ENCODE peak calls at places on chromosome 9, in six cellular contexts. One of them, this sample, is unnamed.

GRCh38 chr9:93223241-93224180 is 39.6 kb downstream of the WNK2 start:
- DNase-seq in neural progenitor cell: no peak
- DNase-seq in thoracic aorta: no peak
- DNase-seq in mucosa of descending colon: peak; percentile 67
- DNase-seq in left ventricle myocardium inferior: no peak
- DNase-seq in esophagus squamous epithelium: no peak
- DNase-seq in this sample: no peak

GRCh38 chr9:134418354-134418753 is 92.1 kb downstream of the RXRA start:
- DNase-seq in neural progenitor cell: no peak
- DNase-seq in thoracic aorta: no peak
- DNase-seq in mucosa of descending colon: no peak
- DNase-seq in left ventricle myocardium inferior: peak; percentile 64
- DNase-seq in esophagus squamous epithelium: no peak
- DNase-seq in this sample: no peak

GRCh38 chr9:114346146-114346545 is 16.5 kb downstream of the ORM2 start:
- DNase-seq in neural progenitor cell: no peak
- DNase-seq in thoracic aorta: no peak
- DNase-seq in mucosa of descending colon: no peak
- DNase-seq in left ventricle myocardium inferior: no peak
- DNase-seq in esophagus squamous epithelium: no peak
- DNase-seq in this sample: no peak

GRCh38 chr9:12329623-12329985 is 363.6 kb upstream of the TYRP1 start:
- DNase-seq in neural progenitor cell: no peak
- DNase-seq in thoracic aorta: no peak
- DNase-seq in mucosa of descending colon: no peak
- DNase-seq in left ventricle myocardium inferior: no peak
- DNase-seq in esophagus squamous epithelium: no peak
- DNase-seq in this sample: no peak

GRCh38 chr9:135294826-135295225 is 184.8 kb upstream of the PPP1R26 start:
- DNase-seq in neural progenitor cell: no peak
- DNase-seq in thoracic aorta: no peak
- DNase-seq in mucosa of descending colon: no peak
- DNase-seq in left ventricle myocardium inferior: no peak
- DNase-seq in esophagus squamous epithelium: no peak
- DNase-seq in this sample: no peak

GRCh38 chr9:114908104-114908621 is 22.2 kb downstream of the TNFSF8 start:
- DNase-seq in neural progenitor cell: no peak
- DNase-seq in thoracic aorta: no peak
- DNase-seq in mucosa of descending colon: no peak
- DNase-seq in left ventricle myocardium inferior: no peak
- DNase-seq in esophagus squamous epithelium: no peak
- DNase-seq in this sample: no peak

GRCh38 chr9:88387733-88388202 is 476 bp upstream of the SPIN1 start:
- DNase-seq in neural progenitor cell: no peak
- DNase-seq in thoracic aorta: no peak
- DNase-seq in mucosa of descending colon: peak; percentile 70
- DNase-seq in left ventricle myocardium inferior: peak; percentile 32
- DNase-seq in esophagus squamous epithelium: no peak
- DNase-seq in this sample: peak; percentile 85

GRCh38 chr9:122526602-122527001 is 491 bp downstream of the OR1N1 start:
- DNase-seq in neural progenitor cell: no peak
- DNase-seq in thoracic aorta: no peak
- DNase-seq in mucosa of descending colon: no peak
- DNase-seq in left ventricle myocardium inferior: no peak
- DNase-seq in esophagus squamous epithelium: no peak
- DNase-seq in this sample: no peak

GRCh38 chr9:99430301-99430700 is 208.2 kb downstream of the SEC61B start:
- DNase-seq in neural progenitor cell: no peak
- DNase-seq in thoracic aorta: no peak
- DNase-seq in mucosa of descending colon: no peak
- DNase-seq in left ventricle myocardium inferior: no peak
- DNase-seq in esophagus squamous epithelium: no peak
- DNase-seq in this sample: no peak

GRCh38 chr9:70491798-70492736 is 77.6 kb upstream of the KLF9 start:
- DNase-seq in neural progenitor cell: no peak
- DNase-seq in thoracic aorta: no peak
- DNase-seq in mucosa of descending colon: no peak
- DNase-seq in left ventricle myocardium inferior: no peak
- DNase-seq in esophagus squamous epithelium: no peak
- DNase-seq in this sample: no peak

GRCh38 chr9:16367605-16368424 is 502.7 kb downstream of the BNC2 start:
- DNase-seq in neural progenitor cell: no peak
- DNase-seq in thoracic aorta: no peak
- DNase-seq in mucosa of descending colon: no peak
- DNase-seq in left ventricle myocardium inferior: no peak
- DNase-seq in esophagus squamous epithelium: no peak
- DNase-seq in this sample: no peak

GRCh38 chr9:106334081-106334480 is 528.9 kb upstream of the ZNF462 start:
- DNase-seq in neural progenitor cell: no peak
- DNase-seq in thoracic aorta: no peak
- DNase-seq in mucosa of descending colon: no peak
- DNase-seq in left ventricle myocardium inferior: no peak
- DNase-seq in esophagus squamous epithelium: no peak
- DNase-seq in this sample: no peak

DNA sequence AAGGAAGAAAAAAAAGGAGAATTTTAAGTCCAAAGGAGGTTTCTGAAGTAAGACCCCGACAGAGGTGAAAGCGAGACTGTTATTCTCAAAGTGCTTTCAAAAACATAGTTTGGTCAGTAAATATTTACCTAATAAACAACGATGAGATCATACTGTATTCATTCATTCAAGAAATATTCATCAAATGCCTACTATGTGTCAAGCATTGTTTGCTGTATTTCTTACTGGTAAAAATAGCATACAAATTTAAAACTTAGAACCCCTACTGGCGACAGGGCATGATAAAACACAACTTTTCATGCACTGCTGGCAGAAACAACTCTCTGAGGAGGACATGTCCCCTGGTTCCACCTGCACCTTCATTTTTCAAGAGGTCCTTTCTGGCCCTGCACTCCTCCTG is 190.7 kb downstream of the CDK5RAP2 start:
- DNase-seq in neural progenitor cell: no peak
- DNase-seq in thoracic aorta: no peak
- DNase-seq in mucosa of descending colon: no peak
- DNase-seq in left ventricle myocardium inferior: no peak
- DNase-seq in esophagus squamous epithelium: no peak
- DNase-seq in this sample: no peak
- H3K36me3 ChIP-seq in neural progenitor cell: no peaks in the 10 kb centered on the region
- H3K36me3 ChIP-seq in thoracic aorta: peaks cover 10% of the 10 kb centered on the region
- H3K36me3 ChIP-seq in mucosa of descending colon: no peaks in the 10 kb centered on the region
- H3K36me3 ChIP-seq in left ventricle myocardium inferior: peaks cover 51% of the 10 kb centered on the region
- H3K36me3 ChIP-seq in esophagus squamous epithelium: peaks cover 36% of the 10 kb centered on the region
- H3K36me3 ChIP-seq in this sample: peaks cover 44% of the 10 kb centered on the region

GRCh38 chr9:128150594-128151342 is 1.5 kb downstream of the LCN2 start:
- DNase-seq in neural progenitor cell: peak; percentile 69
- DNase-seq in thoracic aorta: no peak
- DNase-seq in mucosa of descending colon: peak; percentile 42
- DNase-seq in left ventricle myocardium inferior: no peak
- DNase-seq in esophagus squamous epithelium: no peak
- DNase-seq in this sample: no peak
- TF ChIP-seq CTCF in neural progenitor cell: peak; percentile 61
- TF ChIP-seq CTCF in thoracic aorta: no peak
- TF ChIP-seq CTCF in mucosa of descending colon: no peak
- TF ChIP-seq CTCF in left ventricle myocardium inferior: peak; percentile 44
- TF ChIP-seq CTCF in esophagus squamous epithelium: peak; percentile 45
- TF ChIP-seq CTCF in this sample: no peak

DNA sequence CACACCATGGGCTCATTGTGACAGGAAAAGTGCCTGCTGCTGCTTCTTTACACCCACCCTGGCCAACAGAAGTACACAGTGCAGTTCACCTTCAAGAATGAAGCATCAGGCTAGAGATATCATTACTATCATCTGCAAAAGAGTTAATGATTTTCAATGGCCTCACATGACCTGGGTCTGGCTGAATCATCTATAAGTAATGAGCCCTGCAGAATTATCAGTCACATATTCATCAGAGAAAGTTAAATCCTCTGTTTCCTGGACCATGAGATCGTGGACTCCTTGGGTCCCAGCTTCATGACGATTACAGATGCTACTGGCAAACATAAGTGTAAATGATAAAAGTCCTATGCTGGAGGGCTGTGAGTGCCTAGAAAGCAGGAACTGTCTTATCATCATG is 8.3 kb downstream of the BAG1 start:
- DNase-seq in neural progenitor cell: no peak
- DNase-seq in thoracic aorta: no peak
- DNase-seq in mucosa of descending colon: no peak
- DNase-seq in left ventricle myocardium inferior: no peak
- DNase-seq in esophagus squamous epithelium: no peak
- DNase-seq in this sample: no peak
- H3K36me3 ChIP-seq in neural progenitor cell: peaks cover 10% of the 10 kb centered on the region
- H3K36me3 ChIP-seq in thoracic aorta: peaks cover 57% of the 10 kb centered on the region
- H3K36me3 ChIP-seq in mucosa of descending colon: peaks cover 18% of the 10 kb centered on the region
- H3K36me3 ChIP-seq in left ventricle myocardium inferior: peaks cover 96% of the 10 kb centered on the region
- H3K36me3 ChIP-seq in esophagus squamous epithelium: peaks cover 42% of the 10 kb centered on the region
- H3K36me3 ChIP-seq in this sample: no peaks in the 10 kb centered on the region

DNA sequence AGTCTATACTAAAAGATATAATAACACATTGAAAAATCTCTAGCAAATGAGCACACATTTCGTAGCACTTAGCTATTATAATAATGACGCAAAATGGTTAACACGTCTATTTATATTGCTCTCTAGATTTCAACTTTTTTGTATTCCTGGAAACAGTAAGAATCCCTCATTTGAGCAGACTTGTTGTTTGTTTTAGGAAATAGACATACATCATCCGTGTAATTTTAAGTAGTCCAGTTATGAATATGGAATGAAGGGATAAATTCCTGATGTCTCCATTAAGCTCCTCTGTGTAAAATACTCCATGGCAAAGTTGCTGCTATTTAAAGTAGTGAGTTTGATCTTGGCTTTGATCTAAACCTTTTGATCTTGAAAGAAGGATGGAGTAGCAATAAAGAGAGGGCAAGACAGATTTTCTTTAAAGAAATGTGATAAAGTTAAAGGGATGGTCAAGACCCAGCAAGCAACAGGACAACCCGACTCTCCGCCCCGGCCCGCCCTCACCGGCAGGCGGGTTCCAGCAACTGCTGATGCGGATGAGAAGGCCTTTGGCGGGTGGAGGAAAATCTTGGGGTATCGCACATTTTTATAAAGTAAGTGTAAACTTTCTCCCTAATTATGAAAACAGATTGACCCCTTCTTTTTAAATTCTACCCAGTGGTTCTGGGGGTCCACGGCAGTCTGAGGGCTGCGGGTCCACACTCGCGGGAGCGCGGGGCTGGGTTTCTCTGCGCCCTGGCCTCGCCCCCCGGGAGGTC is 277.4 kb downstream of the AOPEP start:
- DNase-seq in neural progenitor cell: peak; percentile 66
- DNase-seq in thoracic aorta: no peak
- DNase-seq in mucosa of descending colon: peak; percentile 69
- DNase-seq in left ventricle myocardium inferior: peak; percentile 66
- DNase-seq in esophagus squamous epithelium: no peak
- DNase-seq in this sample: peak; percentile 71
- TF ChIP-seq CTCF in neural progenitor cell: no peak
- TF ChIP-seq CTCF in thoracic aorta: no peak
- TF ChIP-seq CTCF in mucosa of descending colon: no peak
- TF ChIP-seq CTCF in left ventricle myocardium inferior: peak; percentile 46
- TF ChIP-seq CTCF in esophagus squamous epithelium: peak; percentile 44
- TF ChIP-seq CTCF in this sample: no peak

GRCh38 chr9:130490981-130491380 is 46.2 kb downstream of the ASS1 start:
- DNase-seq in neural progenitor cell: peak; percentile 40
- DNase-seq in thoracic aorta: no peak
- DNase-seq in mucosa of descending colon: no peak
- DNase-seq in left ventricle myocardium inferior: no peak
- DNase-seq in esophagus squamous epithelium: no peak
- DNase-seq in this sample: no peak
- H3K36me3 ChIP-seq in neural progenitor cell: no peaks in the 10 kb centered on the region
- H3K36me3 ChIP-seq in thoracic aorta: peaks cover 9% of the 10 kb centered on the region
- H3K36me3 ChIP-seq in mucosa of descending colon: no peaks in the 10 kb centered on the region
- H3K36me3 ChIP-seq in left ventricle myocardium inferior: peaks cover 56% of the 10 kb centered on the region
- H3K36me3 ChIP-seq in esophagus squamous epithelium: no peaks in the 10 kb centered on the region
- H3K36me3 ChIP-seq in this sample: no peaks in the 10 kb centered on the region

DNA sequence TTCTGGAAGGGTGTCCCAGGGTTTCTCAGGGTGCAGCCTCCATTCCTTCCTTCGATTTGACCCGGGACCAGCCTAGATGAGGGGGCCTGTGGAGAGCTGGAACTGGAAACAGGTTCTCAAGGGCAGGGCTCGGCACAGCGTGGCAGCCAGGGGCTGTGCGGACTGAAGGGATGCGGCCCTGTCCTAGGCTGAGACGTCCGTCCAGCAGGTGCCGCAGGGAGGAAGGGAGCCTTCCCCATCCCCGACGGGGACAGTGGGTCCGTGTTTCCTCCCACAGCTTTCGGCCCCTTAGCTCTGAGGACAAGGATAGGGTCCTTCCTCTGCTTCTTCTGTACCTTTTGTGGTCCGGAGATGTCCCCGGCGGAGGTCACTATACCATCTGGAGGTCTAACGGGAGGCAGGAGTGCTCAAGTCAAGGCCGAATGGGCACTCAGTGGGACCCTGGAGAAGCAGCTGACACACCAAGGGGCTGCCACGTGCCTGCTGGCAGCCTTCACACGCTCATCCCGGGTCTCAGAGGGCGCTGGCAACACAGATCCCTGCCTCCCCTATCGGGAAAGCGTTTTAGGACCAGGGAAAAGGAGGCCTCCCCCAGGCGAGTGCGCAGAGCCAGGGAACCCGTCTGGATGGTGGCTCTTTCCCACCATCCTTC is 49.9 kb downstream of the USP20 start:
- DNase-seq in neural progenitor cell: peak; percentile 37
- DNase-seq in thoracic aorta: no peak
- DNase-seq in mucosa of descending colon: peak; percentile 69
- DNase-seq in left ventricle myocardium inferior: no peak
- DNase-seq in esophagus squamous epithelium: no peak
- DNase-seq in this sample: peak; percentile 80
- TF ChIP-seq CTCF in neural progenitor cell: no peak
- TF ChIP-seq CTCF in thoracic aorta: no peak
- TF ChIP-seq CTCF in mucosa of descending colon: no peak
- TF ChIP-seq CTCF in left ventricle myocardium inferior: no peak
- TF ChIP-seq CTCF in esophagus squamous epithelium: peak; percentile 52
- TF ChIP-seq CTCF in this sample: peak; percentile 29

DNA sequence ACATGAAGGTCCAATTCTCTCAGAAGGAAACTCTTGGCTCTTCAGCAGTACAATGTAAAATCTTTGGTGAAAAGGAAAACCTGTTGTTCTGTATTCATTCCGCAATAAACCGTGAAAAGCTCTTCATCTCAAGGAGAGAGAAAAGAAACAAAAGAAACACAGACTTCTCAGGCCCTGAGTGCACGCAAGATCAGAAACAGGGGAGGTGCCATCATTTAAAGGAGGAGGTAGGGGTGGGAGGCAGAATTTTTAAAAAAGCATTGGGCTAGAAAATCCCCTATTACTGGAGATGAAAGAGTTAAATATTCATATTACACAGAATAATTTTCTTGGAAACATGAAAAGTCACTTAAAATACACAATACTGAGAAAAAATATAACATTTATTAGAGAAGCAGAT is 56.3 kb downstream of the USP20 start:
- DNase-seq in neural progenitor cell: no peak
- DNase-seq in thoracic aorta: no peak
- DNase-seq in mucosa of descending colon: no peak
- DNase-seq in left ventricle myocardium inferior: no peak
- DNase-seq in esophagus squamous epithelium: no peak
- DNase-seq in this sample: no peak
- H3K36me3 ChIP-seq in neural progenitor cell: no peaks in the 10 kb centered on the region
- H3K36me3 ChIP-seq in thoracic aorta: peaks cover 6% of the 10 kb centered on the region
- H3K36me3 ChIP-seq in mucosa of descending colon: no peaks in the 10 kb centered on the region
- H3K36me3 ChIP-seq in left ventricle myocardium inferior: peaks cover 30% of the 10 kb centered on the region
- H3K36me3 ChIP-seq in esophagus squamous epithelium: no peaks in the 10 kb centered on the region
- H3K36me3 ChIP-seq in this sample: no peaks in the 10 kb centered on the region

GRCh38 chr9:24342457-24342856 is 203.2 kb downstream of the IZUMO3 start:
- DNase-seq in neural progenitor cell: no peak
- DNase-seq in thoracic aorta: no peak
- DNase-seq in mucosa of descending colon: no peak
- DNase-seq in left ventricle myocardium inferior: no peak
- DNase-seq in esophagus squamous epithelium: no peak
- DNase-seq in this sample: no peak
- TF ChIP-seq CTCF in neural progenitor cell: no peak
- TF ChIP-seq CTCF in thoracic aorta: no peak
- TF ChIP-seq CTCF in mucosa of descending colon: no peak
- TF ChIP-seq CTCF in left ventricle myocardium inferior: no peak
- TF ChIP-seq CTCF in esophagus squamous epithelium: no peak
- TF ChIP-seq CTCF in this sample: no peak

This sample was measured in Peyer's patch.